ENCODE peak calls at places on chromosomes 3 and 15, in eight cellular contexts. I is A549, A is lower lobe of right lung, L is esophagus squamous epithelium, H is upper lobe of right lung, W is adrenal gland, P is tibial artery, X is cardiac muscle cell. E is an unnamed sample. For H3K4me1, the result is how much of the 10 kb centered on the place peaks cover.

GRCh38 chr15:63041982-63042878 is at the start of gene TPM1:
- DNase-seq in I (peak), A (peak), L (no peak), H (peak), W (peak), P (peak), X (peak), E (peak)

GRCh38 chr15:80969316-80969715 is 20.3 kb downstream of the MESD start:
- DNase-seq in I (no peak), A (no peak), L (no peak), H (no peak), W (no peak), P (no peak), X (no peak), E (no peak)

GRCh38 chr3:4396006-4396405 is 71.1 kb downstream of the SUMF1 start:
- DNase-seq in I (no peak), A (no peak), L (no peak), H (no peak), W (peak), P (no peak), X (no peak), E (no peak)

GRCh38 chr3:122665226-122665786 is 15.3 kb upstream of the PARP14 start:
- DNase-seq in I (no peak), A (no peak), L (no peak), H (no peak), W (no peak), P (no peak), X (no peak), E (no peak)

GRCh38 chr3:107142786-107143185 is 234.5 kb upstream of the CCDC54 start:
- DNase-seq in I (no peak), A (no peak), L (no peak), H (no peak), W (no peak), P (no peak), X (no peak), E (no peak)

GRCh38 chr3:114451561-114452018 is 157.8 kb downstream of the TIGIT start:
- DNase-seq in I (no peak), A (no peak), L (no peak), H (no peak), W (peak), P (peak), X (peak), E (no peak)

GRCh38 chr3:64187065-64187959 is 38.0 kb downstream of the PRICKLE2 start:
- DNase-seq in I (peak), A (peak), L (no peak), H (no peak), W (peak), P (no peak), X (peak), E (peak)

GRCh38 chr15:52759969-52760368 is 30.2 kb downstream of the ONECUT1 start:
- DNase-seq in I (no peak), A (no peak), L (no peak), H (no peak), W (no peak), P (no peak), X (no peak), E (no peak)

GRCh38 chr15:90203473-90203872 is 2.3 kb downstream of the SEMA4B start:
- DNase-seq in I (no peak), A (no peak), L (no peak), H (no peak), W (no peak), P (no peak), X (no peak), E (no peak)

GRCh38 chr3:67458406-67458805 is 196.0 kb downstream of the SUCLG2 start:
- DNase-seq in I (no peak), A (no peak), L (no peak), H (no peak), W (no peak), P (no peak), X (no peak), E (no peak)

GRCh38 chr15:32957219-32957618 is 237.3 kb downstream of the FMN1 start:
- DNase-seq in I (no peak), A (no peak), L (no peak), H (no peak), W (no peak), P (no peak), X (no peak), E (no peak)

GRCh38 chr3:73215286-73215685 is 153.8 kb downstream of the EBLN2 start:
- DNase-seq in I (no peak), A (no peak), L (no peak), H (no peak), W (no peak), P (no peak), X (peak), E (no peak)

GRCh38 chr3:127156651-127157050 is 36.3 kb upstream of the PRR23E start:
- DNase-seq in I (no peak), A (no peak), L (no peak), H (peak), W (no peak), P (no peak), X (no peak), E (no peak)

GRCh38 chr3:167110906-167111305 is 269.2 kb downstream of the ZBBX start:
- DNase-seq in I (no peak), A (no peak), L (no peak), H (no peak), W (no peak), P (no peak), X (no peak), E (no peak)

GRCh38 chr15:98067339-98067738 is 106.8 kb downstream of the ARRDC4 start:
- DNase-seq in I (no peak), A (no peak), L (no peak), H (no peak), W (no peak), P (no peak), X (no peak), E (no peak)

GRCh38 chr3:38970851-38971638 is 80.7 kb downstream of the SCN11A start:
- DNase-seq in I (no peak), A (no peak), L (no peak), H (no peak), W (no peak), P (no peak), X (no peak), E (no peak)

GRCh38 chr3:126149960-126150515 is 30.3 kb downstream of the ALDH1L1 start:
- DNase-seq in I (no peak), A (peak), L (no peak), H (no peak), W (no peak), P (no peak), X (no peak), E (peak)

GRCh38 chr15:41936649-41937567 is 35.4 kb downstream of the EHD4 start:
- DNase-seq in I (no peak), A (no peak), L (no peak), H (no peak), W (peak), P (no peak), X (peak), E (peak)

GRCh38 chr3:171967137-171967783 is 72.1 kb upstream of the FNDC3B start:
- DNase-seq in I (peak), A (no peak), L (no peak), H (no peak), W (no peak), P (no peak), X (peak), E (no peak)

GRCh38 chr3:191327526-191327925 is 1.7 kb upstream of the CCDC50 start:
- DNase-seq in I (no peak), A (no peak), L (no peak), H (no peak), W (no peak), P (no peak), X (no peak), E (no peak)

GRCh38 chr3:197516517-197516889 is 39.3 kb downstream of the BDH1 start:
- DNase-seq in I (peak), A (peak), L (no peak), H (no peak), W (no peak), P (no peak), X (peak), E (no peak)

DNA sequence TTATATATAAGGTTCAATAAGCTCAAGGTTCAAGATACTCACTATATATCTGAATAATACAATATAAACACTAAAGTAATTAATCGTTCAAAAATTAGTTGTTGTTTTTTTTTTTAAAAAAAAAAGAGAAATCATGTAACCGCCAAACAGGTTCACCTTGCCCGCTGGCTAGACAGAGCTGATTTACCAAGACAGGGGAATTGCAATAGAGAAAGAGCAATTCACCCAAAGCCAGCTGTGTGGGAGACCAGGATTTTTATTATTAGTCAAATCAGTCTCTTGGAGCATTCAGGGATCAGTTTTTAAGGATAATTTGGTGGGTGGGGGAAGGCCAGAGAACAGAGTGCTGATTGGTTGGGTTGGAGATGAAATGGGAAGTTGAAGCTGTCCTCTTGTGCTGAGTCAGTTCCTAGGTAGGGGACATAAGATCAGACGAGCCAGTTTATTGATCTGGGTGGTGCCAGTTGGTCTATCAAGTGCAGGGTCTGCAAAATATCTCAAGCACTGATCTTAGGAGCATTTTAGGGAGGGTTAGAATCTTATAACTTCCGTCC is 7.9 kb downstream of the HIGD1A start:
- DNase-seq in I (no peak), A (no peak), L (no peak), H (no peak), W (no peak), P (no peak), X (no peak), E (no peak)
- TF ChIP-seq CTCF in I (no peak), A (no peak), L (no peak), H (no peak), W (no peak), P (no peak), X (no peak), E (no peak)

DNA sequence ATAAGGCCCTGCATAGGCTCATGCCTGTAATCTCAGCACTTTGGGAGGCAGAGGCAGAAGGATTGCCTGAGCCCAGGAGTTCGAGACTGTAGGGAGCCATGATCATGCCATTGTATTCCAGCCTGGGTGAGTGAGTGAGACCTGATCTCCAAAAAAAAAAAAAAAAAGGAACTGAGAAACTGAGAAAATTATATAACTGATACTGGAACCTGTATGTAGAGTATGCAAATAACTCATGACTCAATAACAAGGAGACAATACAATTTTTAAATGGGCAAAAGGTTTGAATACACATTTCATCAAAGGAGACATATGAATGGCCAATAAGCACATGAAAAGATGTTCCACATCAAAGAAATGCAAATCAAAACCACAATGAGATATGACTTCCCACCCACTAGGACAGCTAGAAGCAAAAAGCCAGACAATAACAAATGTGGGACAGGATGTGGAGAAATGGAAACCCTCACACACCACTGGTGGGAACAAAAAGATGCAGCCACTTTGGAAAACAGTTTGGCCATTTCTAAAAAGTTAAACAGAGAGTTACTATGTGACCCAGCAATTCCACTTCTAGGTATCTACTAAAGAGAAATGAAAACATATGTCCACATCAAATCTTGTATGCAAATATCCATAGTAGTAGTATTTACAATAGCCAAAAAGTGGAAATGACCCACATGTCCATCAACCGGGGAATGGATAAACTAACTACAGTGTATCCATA is 70.7 kb downstream of the IQSEC1 start:
- DNase-seq in I (no peak), A (no peak), L (no peak), H (no peak), W (no peak), P (no peak), X (no peak), E (no peak)
- H3K4me1 ChIP-seq in I (under half), A (half or more), L (under half), H (under half), W (under half), P (under half), X (under half), E (under half)

GRCh38 chr3:109597438-109597837 is 260.1 kb upstream of the DPPA4 start:
- DNase-seq in I (no peak), A (no peak), L (no peak), H (no peak), W (no peak), P (no peak), X (no peak), E (no peak)
- TF ChIP-seq CTCF in I (no peak), A (no peak), L (no peak), H (no peak), W (no peak), P (no peak), X (no peak), E (no peak)

DNA sequence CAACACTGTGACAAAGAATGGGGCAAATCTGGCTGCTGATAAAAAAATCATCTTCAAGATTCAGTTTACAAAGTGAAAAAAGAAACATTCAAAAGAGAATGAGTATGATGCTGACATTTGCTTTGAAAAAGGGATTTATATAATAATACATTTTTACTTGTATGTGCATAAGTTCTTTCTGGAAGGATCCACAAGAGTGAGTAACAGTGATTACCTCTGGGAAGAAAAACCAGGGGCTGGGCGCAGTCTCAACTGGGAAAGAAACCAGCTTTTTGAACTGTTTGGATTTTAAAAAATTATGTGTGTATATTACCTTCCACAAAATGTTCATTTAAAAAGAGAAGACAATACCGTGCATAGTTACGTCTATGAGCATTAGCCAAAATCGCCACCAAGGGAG is 1.3 kb downstream of the CLEC3B start:
- DNase-seq in I (no peak), A (no peak), L (no peak), H (no peak), W (no peak), P (no peak), X (no peak), E (no peak)
- H3K4me1 ChIP-seq in I (under half), A (under half), L (under half), H (under half), W (under half), P (half or more), X (under half), E (under half)

DNA sequence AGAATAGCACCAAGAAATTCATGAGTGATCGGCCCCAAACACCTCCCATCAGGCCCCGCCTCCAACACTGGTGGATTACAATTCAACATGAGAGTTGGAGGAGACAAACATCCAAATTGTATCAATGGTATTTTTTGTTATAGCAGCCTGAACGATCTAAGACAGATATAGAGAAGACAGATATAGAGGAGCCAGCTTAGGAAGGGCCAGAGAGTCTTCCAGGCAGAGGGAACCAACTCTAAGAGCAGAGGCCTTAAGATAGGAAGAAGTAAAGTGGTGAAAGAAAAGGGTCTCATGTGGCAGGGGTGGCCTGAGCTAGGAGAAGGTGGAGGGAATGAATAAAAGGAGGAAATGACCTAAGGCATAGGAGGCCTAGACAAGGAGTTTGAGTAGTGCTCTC is 158.8 kb upstream of the TBL1XR1 start:
- DNase-seq in I (no peak), A (no peak), L (no peak), H (no peak), W (no peak), P (no peak), X (no peak), E (no peak)
- TF ChIP-seq CTCF in I (no peak), A (no peak), L (no peak), H (no peak), W (no peak), P (no peak), X (no peak), E (no peak)

DNA sequence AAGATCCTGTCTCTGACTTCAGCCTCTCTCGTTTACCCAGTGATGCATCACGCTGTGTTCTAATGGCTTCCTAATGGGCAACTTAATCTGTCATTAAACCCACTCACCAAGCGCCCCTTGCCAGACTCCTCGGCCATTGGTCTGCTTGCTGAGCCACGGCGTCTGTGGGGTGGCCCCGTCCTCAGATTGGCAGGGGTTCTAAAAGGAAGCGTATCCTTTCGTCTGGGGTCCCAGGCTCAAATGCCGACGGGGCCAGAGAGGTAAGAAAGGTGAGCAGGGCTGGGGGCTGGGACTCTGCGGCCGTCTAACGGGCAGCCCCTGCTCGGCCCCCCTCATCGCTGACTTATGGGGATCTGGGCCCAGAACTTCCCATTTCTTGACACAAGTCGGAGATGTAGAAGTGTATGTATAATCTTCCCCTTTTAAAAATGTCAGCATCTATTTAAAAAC is 315.1 kb upstream of the PROK2 start:
- DNase-seq in I (no peak), A (no peak), L (no peak), H (no peak), W (no peak), P (no peak), X (no peak), E (no peak)
- H3K4me1 ChIP-seq in I (under half), A (under half), L (under half), H (under half), W (under half), P (under half), X (under half), E (under half)